ENCODE peak calls at places on chromosome 1, in seven cellular contexts. V is CD4-positive, CD25-positive, alpha-beta regulatory T cell; G is trophoblast cell; W is right lobe of liver; Y is effector memory CD4-positive, alpha-beta T cell; U is hepatocyte; A is mucosa of descending colon. S is an unnamed sample.
A peak's percentile ranks its signal among the peaks of the same experiment; 100 is the strongest.

GRCh38 chr1:212754715-212755114 is 36.9 kb downstream of the NSL1 start:
- DNase-seq in V (no peak), G (no peak), W (no peak), Y (no peak), U (no peak), A (no peak), S (no peak)

GRCh38 chr1:180042994-180043622 is 88.5 kb downstream of the CEP350 start:
- DNase-seq in V (no peak), G (peak; percentile 92), W (no peak), Y (no peak), U (no peak), A (no peak), S (no peak)

GRCh38 chr1:181222972-181223371 is 134.5 kb downstream of the IER5 start:
- DNase-seq in V (no peak), G (no peak), W (no peak), Y (no peak), U (no peak), A (no peak), S (no peak)

GRCh38 chr1:1081311-1082238 is 7.5 kb upstream of the RNF223 start:
- DNase-seq in V (no peak), G (no peak), W (peak; percentile 46), Y (no peak), U (peak; percentile 3), A (peak; percentile 50), S (peak; percentile 74)

GRCh38 chr1:185111873-185112272 is 44.9 kb downstream of the TRMT1L start:
- DNase-seq in V (no peak), G (no peak), W (no peak), Y (no peak), U (no peak), A (no peak), S (no peak)

GRCh38 chr1:231931846-231932454 is 305.4 kb downstream of the DISC1 start:
- DNase-seq in V (no peak), G (no peak), W (no peak), Y (no peak), U (no peak), A (no peak), S (no peak)

GRCh38 chr1:199279872-199280649 is 641.2 kb downstream of the PTPRC start:
- DNase-seq in V (no peak), G (no peak), W (no peak), Y (no peak), U (no peak), A (no peak), S (no peak)

GRCh38 chr1:149848811-149849210 is 50.6 kb upstream of the BOLA1 start:
- DNase-seq in V (no peak), G (no peak), W (no peak), Y (no peak), U (no peak), A (no peak), S (no peak)

GRCh38 chr1:109557520-109557919 is 9.1 kb downstream of the GNAI3 start:
- DNase-seq in V (no peak), G (no peak), W (no peak), Y (no peak), U (no peak), A (no peak), S (no peak)

GRCh38 chr1:89065077-89065868 is at the start of gene GBP1:
- DNase-seq in V (no peak), G (peak; percentile 44), W (no peak), Y (no peak), U (peak; percentile 40), A (no peak), S (no peak)

GRCh38 chr1:22318279-22318983 is 133.2 kb upstream of the ZBTB40 start:
- DNase-seq in V (no peak), G (peak; percentile 56), W (no peak), Y (no peak), U (peak; percentile 64), A (no peak), S (peak; percentile 55)

GRCh38 chr1:95301091-95301490 is 67.1 kb downstream of the RWDD3 start:
- DNase-seq in V (no peak), G (no peak), W (no peak), Y (no peak), U (no peak), A (no peak), S (no peak)

GRCh38 chr1:17991996-17992395 is 115.6 kb upstream of the IGSF21 start:
- DNase-seq in V (no peak), G (no peak), W (no peak), Y (no peak), U (no peak), A (no peak), S (no peak)

GRCh38 chr1:209667701-209668100 is 7.5 kb upstream of the G0S2 start:
- DNase-seq in V (no peak), G (no peak), W (no peak), Y (no peak), U (no peak), A (no peak), S (no peak)

GRCh38 chr1:38285807-38286530 is 239.4 kb upstream of the POU3F1 start:
- DNase-seq in V (no peak), G (no peak), W (no peak), Y (no peak), U (no peak), A (no peak), S (no peak)

GRCh38 chr1:59194621-59195020 is 102.3 kb upstream of the FGGY start:
- DNase-seq in V (no peak), G (no peak), W (no peak), Y (no peak), U (no peak), A (no peak), S (no peak)

GRCh38 chr1:198880818-198881597 is 242.2 kb downstream of the PTPRC start:
- DNase-seq in V (no peak), G (peak; percentile 48), W (no peak), Y (no peak), U (peak; percentile 45), A (no peak), S (no peak)

GRCh38 chr1:175984813-175985212 is 222.3 kb downstream of the COP1 start:
- DNase-seq in V (no peak), G (no peak), W (no peak), Y (no peak), U (peak; percentile 59), A (no peak), S (no peak)

GRCh38 chr1:247747616-247748015 is 325 bp downstream of the OR14A2 start:
- DNase-seq in V (no peak), G (peak; percentile 55), W (no peak), Y (no peak), U (no peak), A (no peak), S (no peak)
- H3K4me1 ChIP-seq in V (no peaks in the 10 kb centered on the region), G (peaks cover 2% of the 10 kb centered on the region), W (no peaks in the 10 kb centered on the region), Y (no peaks in the 10 kb centered on the region), U (no peaks in the 10 kb centered on the region), A (no peaks in the 10 kb centered on the region), S (no peaks in the 10 kb centered on the region)

GRCh38 chr1:113980120-113980519 is 846 bp downstream of the OLFML3 start:
- DNase-seq in V (no peak), G (no peak), W (no peak), Y (no peak), U (peak; percentile 87), A (peak; percentile 69), S (peak; percentile 88)

GRCh38 chr1:113984710-113985109 is 5.4 kb downstream of the OLFML3 start:
- DNase-seq in V (no peak), G (no peak), W (no peak), Y (no peak), U (no peak), A (no peak), S (no peak)

GRCh38 chr1:113982955-113983742 is 3.9 kb downstream of the OLFML3 start:
- DNase-seq in V (no peak), G (no peak), W (no peak), Y (no peak), U (no peak), A (no peak), S (no peak)

GRCh38 chr1:113983826-113984225 is 4.6 kb downstream of the OLFML3 start:
- DNase-seq in V (no peak), G (no peak), W (no peak), Y (no peak), U (no peak), A (no peak), S (no peak)

DNA sequence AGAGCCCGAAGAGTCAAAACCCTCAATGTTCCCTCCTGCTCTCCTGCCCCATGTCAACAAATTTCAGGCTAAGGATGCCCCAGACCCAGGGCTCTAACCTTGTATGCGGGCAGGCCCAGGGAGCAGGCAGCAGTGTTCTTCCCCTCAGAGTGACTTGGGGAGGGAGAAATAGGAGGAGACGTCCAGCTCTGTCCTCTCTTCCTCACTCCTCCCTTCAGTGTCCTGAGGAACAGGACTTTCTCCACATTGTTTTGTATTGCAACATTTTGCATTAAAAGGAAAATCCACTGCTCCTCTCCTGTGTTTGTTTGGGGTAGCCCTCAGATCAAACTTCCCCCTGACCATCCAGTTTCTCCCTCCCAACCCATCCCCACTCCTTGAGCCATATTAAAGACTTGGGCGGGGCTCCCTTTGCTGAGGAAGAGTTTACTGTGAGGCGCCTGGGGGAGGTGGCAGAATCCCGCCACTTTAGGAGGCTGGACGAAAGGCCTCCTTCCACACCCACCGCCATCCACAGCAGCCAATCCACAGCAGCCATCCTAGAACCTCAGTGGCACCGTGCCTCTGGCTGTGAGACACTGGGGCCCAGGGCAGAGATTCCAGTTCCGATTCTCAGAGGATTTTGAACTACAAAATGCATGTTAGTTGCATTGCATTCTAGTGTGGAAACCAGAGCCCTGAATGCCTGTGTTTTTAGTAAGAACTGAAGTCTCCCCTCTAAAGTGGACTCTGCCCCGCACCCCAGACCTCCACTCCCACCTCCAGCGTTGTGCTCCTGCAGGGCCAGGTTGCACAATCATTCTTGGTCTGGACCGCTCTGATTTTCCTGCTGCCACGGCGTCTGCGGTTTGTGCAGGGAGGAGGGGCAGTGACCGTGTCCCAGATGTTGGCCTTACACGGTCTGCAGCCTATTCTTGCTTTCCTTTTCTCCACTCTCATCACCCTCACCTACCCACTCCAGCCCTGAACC is 3.0 kb downstream of the OLFML3 start:
- DNase-seq in V (no peak), G (no peak), W (no peak), Y (no peak), U (peak; percentile 76), A (peak; percentile 67), S (no peak)
- H3K4me1 ChIP-seq in V (no peaks in the 10 kb centered on the region), G (peaks cover 37% of the 10 kb centered on the region), W (no peaks in the 10 kb centered on the region), Y (no peaks in the 10 kb centered on the region), U (peaks cover 63% of the 10 kb centered on the region), A (peaks cover 6% of the 10 kb centered on the region), S (peaks cover 22% of the 10 kb centered on the region)

GRCh38 chr1:31580513-31580870 is 4.2 kb downstream of the TINAGL1 start:
- DNase-seq in V (no peak), G (no peak), W (no peak), Y (no peak), U (no peak), A (no peak), S (no peak)
- H3K4me1 ChIP-seq in V (peaks cover 5% of the 10 kb centered on the region), G (peaks cover 47% of the 10 kb centered on the region), W (no peaks in the 10 kb centered on the region), Y (no peaks in the 10 kb centered on the region), U (peaks cover 66% of the 10 kb centered on the region), A (peaks cover 50% of the 10 kb centered on the region), S (peaks cover 64% of the 10 kb centered on the region)

DNA sequence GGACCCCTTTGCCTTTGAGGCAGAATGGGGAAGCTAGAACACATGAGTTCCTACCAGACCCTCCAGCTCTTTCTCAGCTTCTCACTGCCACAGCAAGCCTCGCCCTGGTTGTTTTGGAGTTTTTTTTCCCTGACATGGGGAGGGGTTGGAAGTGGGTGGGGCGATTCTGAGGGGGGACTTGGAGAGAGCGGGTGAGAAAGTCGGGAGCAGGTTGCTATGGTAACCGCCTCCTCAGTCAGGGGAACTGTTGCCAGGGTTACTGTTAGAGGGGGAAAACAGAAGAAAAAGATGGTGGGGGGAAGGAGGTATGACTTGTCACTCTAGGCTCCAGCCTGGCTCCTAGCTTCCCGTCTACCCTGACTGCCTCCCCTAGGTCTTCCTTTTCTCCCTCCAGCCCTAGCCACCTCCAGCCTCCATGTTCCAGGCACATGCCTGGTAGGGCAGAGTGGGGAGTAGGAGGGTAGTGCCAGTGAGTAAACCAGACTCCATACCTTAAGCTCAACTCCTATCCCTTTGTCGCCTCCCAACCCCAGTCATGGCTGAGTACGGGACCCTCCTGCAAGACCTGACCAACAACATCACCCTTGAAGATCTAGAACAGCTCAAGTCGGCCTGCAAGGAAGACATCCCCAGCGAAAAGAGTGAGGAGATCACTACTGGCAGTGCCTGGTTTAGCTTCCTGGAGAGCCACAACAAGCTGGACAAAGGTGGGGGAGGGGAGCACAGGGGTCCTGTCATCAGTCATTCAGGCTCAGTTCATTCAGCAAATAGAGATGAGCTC is 6.0 kb downstream of the PEA15 start:
- DNase-seq in V (no peak), G (no peak), W (no peak), Y (no peak), U (no peak), A (no peak), S (no peak)
- H3K4me1 ChIP-seq in V (peaks cover 3% of the 10 kb centered on the region), G (peaks cover 12% of the 10 kb centered on the region), W (no peaks in the 10 kb centered on the region), Y (peaks cover 2% of the 10 kb centered on the region), U (peaks cover 15% of the 10 kb centered on the region), A (peaks cover 13% of the 10 kb centered on the region), S (peaks cover 12% of the 10 kb centered on the region)

S was measured in kidney.